ENCODE peak calls at places on chromosomes 2 and 18, in ten cellular contexts. Z is DND-41, A is AG10803, N is transverse colon, P is Calu3, B is astrocyte of the spinal cord, D is endothelial cell, G is left lung, T is lower lobe of right lung, V is GM23338. U is an unnamed sample.

GRCh38 chr2:32271063-32271462 is 6.4 kb upstream of the NLRC4 start:
- DNase-seq in N (no peak), G (no peak), T (no peak), P (no peak), B (no peak), D (no peak), V (no peak), A (no peak), Z (no peak), U (no peak)

GRCh38 chr2:219362524-219363164 is 25.1 kb downstream of the DNPEP start:
- DNase-seq in B (peak), V (no peak), P (no peak), N (peak), G (peak), A (peak), D (no peak), Z (no peak), T (no peak), U (no peak)

GRCh38 chr18:26471027-26471426 is 77.3 kb downstream of the KCTD1 start:
- DNase-seq in G (no peak), P (peak), B (peak), T (no peak), N (no peak), A (peak), V (no peak), Z (no peak), D (no peak), U (no peak)

GRCh38 chr2:181239400-181239799 is 217.8 kb upstream of the ITGA4 start:
- DNase-seq in B (no peak), G (no peak), N (no peak), V (peak), D (no peak), Z (peak), A (no peak), T (no peak), P (no peak), U (no peak)

GRCh38 chr18:62644773-62645172 is 70.6 kb upstream of the PHLPP1 start:
- DNase-seq in T (no peak), P (no peak), D (no peak), B (no peak), Z (no peak), G (no peak), A (no peak), N (no peak), V (no peak), U (no peak)

GRCh38 chr2:101546376-101547058 is 71.6 kb upstream of the RFX8 start:
- DNase-seq in G (no peak), N (no peak), V (no peak), A (peak), Z (no peak), D (no peak), T (no peak), P (peak), B (peak), U (no peak)

GRCh38 chr2:82790277-82791021 is 1668.6 kb downstream of the SUCLG1 start:
- DNase-seq in N (no peak), T (no peak), V (no peak), G (no peak), P (peak), A (peak), D (no peak), B (peak), Z (no peak), U (no peak)

GRCh38 chr2:46339676-46340459 is 42.7 kb downstream of the EPAS1 start:
- DNase-seq in B (no peak), T (no peak), Z (no peak), D (no peak), V (no peak), G (no peak), P (no peak), A (no peak), N (no peak), U (no peak)

GRCh38 chr2:225041210-225041870 is 928 bp downstream of the DOCK10 start:
- DNase-seq in V (peak), T (peak), D (no peak), A (peak), N (peak), G (peak), B (peak), Z (peak), P (peak), U (peak)

GRCh38 chr2:9287400-9288059 is 80.9 kb downstream of the ASAP2 start:
- DNase-seq in Z (no peak), B (peak), P (peak), T (no peak), V (no peak), N (no peak), D (no peak), G (no peak), A (peak), U (no peak)

GRCh38 chr2:97931118-97931850 is 64.5 kb downstream of the TMEM131 start:
- DNase-seq in B (no peak), T (no peak), G (no peak), N (no peak), V (no peak), A (no peak), D (no peak), P (no peak), Z (no peak), U (no peak)

GRCh38 chr2:173631123-173631450 is 276.4 kb downstream of the CDCA7 start:
- DNase-seq in Z (no peak), N (no peak), V (no peak), G (no peak), A (peak), D (no peak), T (no peak), B (peak), P (no peak), U (no peak)

GRCh38 chr2:42812899-42813479 is 20.6 kb upstream of the HAAO start:
- DNase-seq in G (no peak), N (no peak), B (peak), A (peak), Z (no peak), V (peak), T (no peak), D (no peak), P (no peak), U (no peak)

GRCh38 chr18:46711444-46711863 is 45.4 kb downstream of the ST8SIA5 start:
- DNase-seq in N (no peak), Z (peak), D (no peak), P (no peak), B (no peak), V (peak), A (no peak), T (no peak), G (no peak), U (no peak)

GRCh38 chr18:79507076-79507545 is 111.4 kb downstream of the NFATC1 start:
- DNase-seq in B (peak), D (peak), V (no peak), G (peak), Z (peak), T (peak), N (peak), P (no peak), A (peak), U (no peak)

GRCh38 chr2:55422876-55423275 is 3.2 kb upstream of the CCDC88A start:
- DNase-seq in P (no peak), B (no peak), D (no peak), Z (no peak), G (no peak), A (no peak), N (no peak), T (no peak), V (no peak), U (no peak)
- TF ChIP-seq CTCF in P (no peak), B (no peak), D (no peak), Z (no peak), G (no peak), A (no peak), N (no peak), T (no peak), V (no peak), U (no peak)

GRCh38 chr2:207142461-207142860 is 23.3 kb downstream of the KLF7 start:
- DNase-seq in P (no peak), B (no peak), G (no peak), D (no peak), Z (no peak), V (no peak), T (no peak), N (no peak), A (peak), U (no peak)
- TF ChIP-seq CTCF in P (no peak), B (no peak), G (no peak), D (no peak), Z (no peak), V (peak), T (peak), N (no peak), A (peak), U (no peak)

GRCh38 chr2:197306691-197307030 is 3.9 kb downstream of the ANKRD44 start:
- DNase-seq in D (no peak), N (peak), T (peak), B (peak), V (no peak), G (no peak), P (no peak), A (peak), Z (peak), U (no peak)

GRCh38 chr2:197307933-197308521 is 2.6 kb downstream of the ANKRD44 start:
- DNase-seq in D (no peak), T (no peak), Z (peak), B (no peak), A (no peak), N (peak), G (no peak), P (no peak), V (no peak), U (no peak)

GRCh38 chr2:197306024-197306690 is 4.4 kb downstream of the ANKRD44 start:
- DNase-seq in T (no peak), B (no peak), P (no peak), A (no peak), V (no peak), G (no peak), N (peak), D (no peak), Z (no peak), U (no peak)

GRCh38 chr2:197308635-197309368 is 1.8 kb downstream of the ANKRD44 start:
- DNase-seq in D (no peak), T (no peak), A (no peak), G (no peak), Z (no peak), P (no peak), V (no peak), N (no peak), B (no peak), U (no peak)

DNA sequence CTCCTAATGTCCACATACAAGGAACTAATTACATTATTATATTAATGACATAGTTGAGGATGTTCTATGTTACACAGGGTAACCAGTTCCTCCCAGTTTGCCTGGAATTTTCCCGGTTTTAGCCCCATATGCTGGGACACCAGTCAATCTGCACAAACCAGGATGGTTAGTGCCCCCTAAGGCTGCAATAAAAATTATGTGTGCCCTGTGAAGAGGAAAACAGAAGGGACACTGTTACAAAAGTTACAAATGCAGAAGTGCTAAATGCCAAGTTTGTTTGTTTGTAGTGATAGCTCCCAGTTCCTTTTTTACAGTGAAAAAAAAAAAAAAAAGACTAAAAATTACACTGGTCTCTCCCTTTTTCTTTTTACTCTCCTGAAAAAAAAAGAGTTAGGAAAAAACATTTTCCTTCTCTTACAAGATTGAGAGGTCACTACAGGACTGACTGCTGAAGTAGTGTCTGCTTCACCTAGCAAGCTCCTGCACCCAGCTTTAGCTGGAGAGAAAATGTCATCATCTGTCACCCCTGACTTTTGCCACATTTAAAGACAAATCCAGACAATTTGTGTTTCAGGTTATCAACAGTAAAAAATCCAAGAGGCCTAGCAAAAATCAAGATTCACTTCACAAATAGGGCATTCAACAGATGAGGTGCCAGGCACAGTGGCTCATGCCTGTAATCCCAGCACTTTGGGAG is 3.2 kb downstream of the ANKRD44 start:
- DNase-seq in N (no peak), V (no peak), D (no peak), G (no peak), A (no peak), T (no peak), B (no peak), P (no peak), Z (no peak), U (no peak)
- TF ChIP-seq CTCF in N (no peak), V (no peak), D (no peak), G (no peak), A (peak), T (no peak), B (peak), P (no peak), Z (peak), U (no peak)

DNA sequence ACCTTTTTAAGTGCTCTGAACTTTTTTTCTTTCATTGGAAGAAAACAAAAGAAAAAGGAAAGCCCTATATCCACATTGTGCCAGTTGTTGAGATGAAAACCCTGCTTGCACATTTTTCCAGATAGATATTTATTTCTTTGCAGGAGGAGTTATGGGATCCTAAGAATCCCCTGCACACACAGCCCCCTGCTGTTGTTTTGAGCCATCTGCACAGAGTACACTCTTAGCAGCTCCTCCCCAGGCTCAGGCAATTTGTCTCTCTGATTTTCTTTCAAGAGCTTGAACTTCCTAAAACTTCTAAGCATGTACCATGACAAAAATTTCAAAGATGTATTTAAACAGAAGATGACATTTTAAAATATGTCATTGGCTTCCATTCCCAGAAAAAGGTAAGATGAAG is 436.9 kb downstream of the METTL4 start:
- DNase-seq in A (no peak), D (no peak), B (no peak), T (no peak), Z (no peak), P (no peak), G (no peak), N (no peak), V (no peak), U (no peak)
- TF ChIP-seq CTCF in A (no peak), D (no peak), B (peak), T (no peak), Z (no peak), P (no peak), G (no peak), N (no peak), V (no peak), U (no peak)

U was measured in natural killer cell.